ENCODE peak calls at places on chromosomes 4 and X, in six cellular contexts. W is stimulated activated CD4-positive, alpha-beta T cell treated with anti-CD3 and anti-CD28 coated beads, Interleukin-15, amount 100 ng/mL, for 1 hour; Z is left colon; D is stimulated activated effector memory CD8-positive, alpha-beta T cell treated with anti-CD3 and anti-CD28 coated beads, Interleukin-12 subunit alpha, Interleukin-12 subunit beta, amount 100 ng/mL, for 72 hours; J is body of pancreas; G is Calu3. Y is an unnamed sample.

GRCh38 chr4:123116412-123116811 is 194.0 kb upstream of the NUDT6 start:
- DNase-seq in W (no peak), Z (no peak), D (no peak), J (no peak), G (no peak), Y (no peak)

GRCh38 chr4:169270156-169270809 is 473 bp downstream of the SH3RF1 start:
- DNase-seq in W (no peak), Z (peak), D (peak), J (peak), G (peak), Y (peak)

GRCh38 chrX:102651968-102652744 is 873 bp downstream of the GPRASP1 start:
- DNase-seq in W (peak), Z (peak), D (no peak), J (peak), G (no peak), Y (no peak)

GRCh38 chr4:77014256-77014655 is 61.5 kb downstream of the CCNI start:
- DNase-seq in W (no peak), Z (no peak), D (no peak), J (no peak), G (no peak), Y (no peak)

GRCh38 chrX:15761564-15762191 is 23.6 kb downstream of the CA5B start:
- DNase-seq in W (no peak), Z (no peak), D (no peak), J (peak), G (peak), Y (no peak)

GRCh38 chrX:154799554-154800348 is 5.5 kb downstream of the MPP1 start:
- DNase-seq in W (no peak), Z (peak), D (no peak), J (peak), G (peak), Y (peak)

GRCh38 chr4:54525602-54526001 is 132.2 kb upstream of the KIT start:
- DNase-seq in W (no peak), Z (no peak), D (no peak), J (no peak), G (peak), Y (no peak)

GRCh38 chr4:85399270-85399669 is 75.7 kb upstream of the ARHGAP24 start:
- DNase-seq in W (no peak), Z (no peak), D (no peak), J (no peak), G (no peak), Y (no peak)

GRCh38 chrX:103518571-103518970 is 718 bp downstream of the RAB40A start:
- DNase-seq in W (no peak), Z (no peak), D (no peak), J (no peak), G (no peak), Y (no peak)

GRCh38 chrX:132227383-132228112 is 8.3 kb upstream of the RAP2C start:
- DNase-seq in W (no peak), Z (no peak), D (no peak), J (no peak), G (no peak), Y (no peak)

GRCh38 chr4:78766026-78766425 is 10.1 kb upstream of the BMP2K start:
- DNase-seq in W (no peak), Z (no peak), D (no peak), J (no peak), G (no peak), Y (no peak)

GRCh38 chr4:2251795-2252529 is 9.9 kb downstream of the MXD4 start:
- DNase-seq in W (no peak), Z (peak), D (no peak), J (peak), G (no peak), Y (peak)

Y was measured in stomach.